ENCODE peak calls at places on chromosome 22, in four cellular contexts. One of them, this sample, is unnamed. For H3K4me1 and H3K27me3, the result is how much of the 10 kb centered on the place peaks cover.

GRCh38 chr22:28980326-28980725 is 81.3 kb downstream of the C22orf31 start:
- DNase-seq in CD8-positive, alpha-beta memory T cell: no peak
- DNase-seq in psoas muscle: no peak
- DNase-seq in aorta: no peak
- DNase-seq in this sample: no peak

GRCh38 chr22:18152519-18152918 is 2.5 kb downstream of the USP18 start:
- DNase-seq in aorta: peak
- DNase-seq in CD8-positive, alpha-beta memory T cell: peak
- DNase-seq in psoas muscle: no peak
- DNase-seq in this sample: no peak

GRCh38 chr22:25729016-25729415 is 13.0 kb upstream of the MYO18B start:
- DNase-seq in CD8-positive, alpha-beta memory T cell: no peak
- DNase-seq in aorta: no peak
- DNase-seq in psoas muscle: no peak
- DNase-seq in this sample: no peak

GRCh38 chr22:17436382-17436951 is 67.2 kb downstream of the CECR2 start:
- DNase-seq in psoas muscle: no peak
- DNase-seq in CD8-positive, alpha-beta memory T cell: no peak
- DNase-seq in aorta: no peak
- DNase-seq in this sample: no peak

GRCh38 chr22:46057762-46058420 is 80.9 kb upstream of the WNT7B start:
- DNase-seq in aorta: no peak
- DNase-seq in psoas muscle: peak
- DNase-seq in CD8-positive, alpha-beta memory T cell: peak
- DNase-seq in this sample: peak

GRCh38 chr22:36244522-36245391 is 5.4 kb upstream of the APOL2 start:
- DNase-seq in aorta: no peak
- DNase-seq in CD8-positive, alpha-beta memory T cell: no peak
- DNase-seq in psoas muscle: peak
- DNase-seq in this sample: peak

GRCh38 chr22:44221710-44222475 is 41.2 kb downstream of the PARVG start:
- DNase-seq in CD8-positive, alpha-beta memory T cell: no peak
- DNase-seq in aorta: peak
- DNase-seq in psoas muscle: no peak
- DNase-seq in this sample: no peak

GRCh38 chr22:29105468-29105867 is 32.6 kb downstream of the KREMEN1 start:
- DNase-seq in CD8-positive, alpha-beta memory T cell: no peak
- DNase-seq in aorta: no peak
- DNase-seq in psoas muscle: no peak
- DNase-seq in this sample: no peak

GRCh38 chr22:32661296-32661695 is 140.2 kb upstream of the TIMP3 start:
- DNase-seq in CD8-positive, alpha-beta memory T cell: no peak
- DNase-seq in aorta: peak
- DNase-seq in psoas muscle: peak
- DNase-seq in this sample: peak

GRCh38 chr22:32720924-32721323 is 80.6 kb upstream of the TIMP3 start:
- DNase-seq in CD8-positive, alpha-beta memory T cell: no peak
- DNase-seq in psoas muscle: no peak
- DNase-seq in aorta: no peak
- DNase-seq in this sample: no peak

GRCh38 chr22:48528221-48528915 is 1299.3 kb downstream of the BRD1 start:
- DNase-seq in aorta: no peak
- DNase-seq in CD8-positive, alpha-beta memory T cell: no peak
- DNase-seq in psoas muscle: no peak
- DNase-seq in this sample: no peak

GRCh38 chr22:49444781-49445180 is 382.9 kb downstream of the BRD1 start:
- DNase-seq in aorta: peak
- DNase-seq in psoas muscle: no peak
- DNase-seq in CD8-positive, alpha-beta memory T cell: no peak
- DNase-seq in this sample: no peak

GRCh38 chr22:29268511-29269229 is 602 bp downstream of the EWSR1 start:
- DNase-seq in CD8-positive, alpha-beta memory T cell: peak
- DNase-seq in aorta: peak
- DNase-seq in psoas muscle: peak
- DNase-seq in this sample: peak

GRCh38 chr22:46574438-46574992 is 37.1 kb upstream of the CELSR1 start:
- DNase-seq in CD8-positive, alpha-beta memory T cell: no peak
- DNase-seq in psoas muscle: peak
- DNase-seq in aorta: peak
- DNase-seq in this sample: peak

GRCh38 chr22:44460287-44461082 is 37.5 kb downstream of the RTL6 start:
- DNase-seq in aorta: no peak
- DNase-seq in psoas muscle: no peak
- DNase-seq in CD8-positive, alpha-beta memory T cell: no peak
- DNase-seq in this sample: no peak

GRCh38 chr22:36027579-36027959 is 1.1 kb downstream of the RBFOX2 start:
- DNase-seq in CD8-positive, alpha-beta memory T cell: no peak
- DNase-seq in psoas muscle: no peak
- DNase-seq in aorta: no peak
- DNase-seq in this sample: peak

GRCh38 chr22:28883917-28884753 is 763 bp downstream of the ZNRF3 start:
- DNase-seq in aorta: peak
- DNase-seq in CD8-positive, alpha-beta memory T cell: peak
- DNase-seq in psoas muscle: peak
- DNase-seq in this sample: peak

GRCh38 chr22:40685406-40685805 is 6.1 kb downstream of the MCHR1 start:
- DNase-seq in CD8-positive, alpha-beta memory T cell: peak
- DNase-seq in psoas muscle: no peak
- DNase-seq in aorta: no peak
- DNase-seq in this sample: no peak

GRCh38 chr22:40036591-40037225 is 42.0 kb downstream of the FAM83F start:
- DNase-seq in aorta: peak
- DNase-seq in CD8-positive, alpha-beta memory T cell: peak
- DNase-seq in psoas muscle: peak
- DNase-seq in this sample: peak

GRCh38 chr22:39535831-39536449 is 3.4 kb upstream of the RPS19BP1 start:
- DNase-seq in CD8-positive, alpha-beta memory T cell: no peak
- DNase-seq in aorta: no peak
- DNase-seq in psoas muscle: peak
- DNase-seq in this sample: no peak

GRCh38 chr22:40121463-40121862 is 56.3 kb upstream of the TNRC6B start:
- DNase-seq in aorta: no peak
- DNase-seq in psoas muscle: no peak
- DNase-seq in CD8-positive, alpha-beta memory T cell: no peak
- DNase-seq in this sample: no peak

GRCh38 chr22:29225422-29226090 is 19.9 kb downstream of the EMID1 start:
- DNase-seq in aorta: peak
- DNase-seq in CD8-positive, alpha-beta memory T cell: no peak
- DNase-seq in psoas muscle: peak
- DNase-seq in this sample: peak

GRCh38 chr22:38162881-38163843 is 18.5 kb downstream of the PLA2G6 start:
- DNase-seq in aorta: no peak
- DNase-seq in psoas muscle: no peak
- DNase-seq in CD8-positive, alpha-beta memory T cell: no peak
- DNase-seq in this sample: no peak

GRCh38 chr22:23504522-23504921 is 75.6 kb downstream of the IGLL1 start:
- DNase-seq in CD8-positive, alpha-beta memory T cell: no peak
- DNase-seq in aorta: peak
- DNase-seq in psoas muscle: peak
- DNase-seq in this sample: no peak

GRCh38 chr22:38184788-38185187 is 3.2 kb upstream of the PLA2G6 start:
- DNase-seq in CD8-positive, alpha-beta memory T cell: no peak
- DNase-seq in psoas muscle: peak
- DNase-seq in aorta: no peak
- DNase-seq in this sample: no peak

GRCh38 chr22:34410111-34410510 is 489.8 kb upstream of the LARGE1 start:
- DNase-seq in psoas muscle: no peak
- DNase-seq in CD8-positive, alpha-beta memory T cell: no peak
- DNase-seq in aorta: no peak
- DNase-seq in this sample: no peak

GRCh38 chr22:17773606-17774205 is 563 bp downstream of the BID start:
- DNase-seq in psoas muscle: peak
- DNase-seq in aorta: no peak
- DNase-seq in CD8-positive, alpha-beta memory T cell: peak
- DNase-seq in this sample: peak

GRCh38 chr22:45930324-45930723 is 46.6 kb downstream of the WNT7B start:
- DNase-seq in aorta: no peak
- DNase-seq in CD8-positive, alpha-beta memory T cell: no peak
- DNase-seq in psoas muscle: no peak
- DNase-seq in this sample: no peak

GRCh38 chr22:36368359-36368983 is 19.3 kb downstream of the MYH9 start:
- DNase-seq in aorta: no peak
- DNase-seq in psoas muscle: no peak
- DNase-seq in CD8-positive, alpha-beta memory T cell: peak
- DNase-seq in this sample: no peak

GRCh38 chr22:45996241-45997076 is 19.5 kb upstream of the WNT7B start:
- DNase-seq in psoas muscle: peak
- DNase-seq in CD8-positive, alpha-beta memory T cell: no peak
- DNase-seq in aorta: peak
- DNase-seq in this sample: peak

GRCh38 chr22:24270556-24271405 is at the start of gene SPECC1L:
- DNase-seq in psoas muscle: peak
- DNase-seq in CD8-positive, alpha-beta memory T cell: peak
- DNase-seq in aorta: peak
- DNase-seq in this sample: peak

GRCh38 chr22:33569547-33569946 is 350.7 kb downstream of the LARGE1 start:
- DNase-seq in CD8-positive, alpha-beta memory T cell: no peak
- DNase-seq in psoas muscle: no peak
- DNase-seq in aorta: no peak
- DNase-seq in this sample: no peak

GRCh38 chr22:39381930-39382329 is 17.6 kb upstream of the TAB1 start:
- DNase-seq in psoas muscle: no peak
- DNase-seq in CD8-positive, alpha-beta memory T cell: no peak
- DNase-seq in aorta: no peak
- DNase-seq in this sample: no peak

GRCh38 chr22:43901976-43902643 is 10.3 kb upstream of the PNPLA5 start:
- DNase-seq in CD8-positive, alpha-beta memory T cell: no peak
- DNase-seq in aorta: no peak
- DNase-seq in psoas muscle: no peak
- DNase-seq in this sample: no peak

GRCh38 chr22:33706100-33706499 is 214.2 kb downstream of the LARGE1 start:
- DNase-seq in CD8-positive, alpha-beta memory T cell: no peak
- DNase-seq in aorta: no peak
- DNase-seq in psoas muscle: no peak
- DNase-seq in this sample: no peak

GRCh38 chr22:47293368-47294221 is 531.1 kb downstream of the TBC1D22A start:
- DNase-seq in CD8-positive, alpha-beta memory T cell: no peak
- DNase-seq in psoas muscle: no peak
- DNase-seq in aorta: no peak
- DNase-seq in this sample: no peak

GRCh38 chr22:44648821-44649566 is 53.0 kb upstream of the PRR5 start:
- DNase-seq in CD8-positive, alpha-beta memory T cell: no peak
- DNase-seq in psoas muscle: peak
- DNase-seq in aorta: no peak
- DNase-seq in this sample: peak

GRCh38 chr22:46829140-46829891 is 66.9 kb downstream of the TBC1D22A start:
- DNase-seq in CD8-positive, alpha-beta memory T cell: no peak
- DNase-seq in aorta: peak
- DNase-seq in psoas muscle: no peak
- DNase-seq in this sample: no peak

GRCh38 chr22:35425971-35426800 is 26.2 kb downstream of the MCM5 start:
- DNase-seq in psoas muscle: no peak
- DNase-seq in aorta: no peak
- DNase-seq in CD8-positive, alpha-beta memory T cell: no peak
- DNase-seq in this sample: peak

GRCh38 chr22:43789452-43789851 is 22.7 kb downstream of the EFCAB6 start:
- DNase-seq in aorta: no peak
- DNase-seq in psoas muscle: no peak
- DNase-seq in CD8-positive, alpha-beta memory T cell: no peak
- DNase-seq in this sample: peak

GRCh38 chr22:20531404-20532181 is 24.2 kb downstream of the MED15 start:
- DNase-seq in aorta: peak
- DNase-seq in CD8-positive, alpha-beta memory T cell: no peak
- DNase-seq in psoas muscle: peak
- DNase-seq in this sample: peak
- H3K4me1 ChIP-seq in aorta: under half
- H3K4me1 ChIP-seq in CD8-positive, alpha-beta memory T cell: half or more
- H3K4me1 ChIP-seq in psoas muscle: half or more
- H3K4me1 ChIP-seq in this sample: under half

DNA sequence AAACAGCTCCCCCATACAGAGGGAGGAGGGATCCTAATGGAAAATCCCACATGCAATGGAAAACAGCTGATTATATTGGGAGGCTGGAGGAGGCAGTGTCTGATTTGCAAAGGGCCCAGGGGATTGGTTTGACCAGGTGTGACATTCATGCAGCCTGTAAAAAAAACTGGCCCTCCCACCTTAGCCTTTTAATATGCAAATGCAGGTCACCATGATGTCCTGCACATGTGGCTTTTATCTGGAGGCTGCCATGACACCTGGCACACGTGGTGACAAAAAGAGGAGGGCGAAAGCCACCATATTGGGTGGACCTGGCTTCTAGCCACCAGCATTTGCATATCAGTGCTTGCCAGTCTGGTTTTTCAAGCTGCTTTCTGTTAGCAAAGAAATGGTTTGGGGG is 48.5 kb downstream of the ZNF280B start:
- DNase-seq in CD8-positive, alpha-beta memory T cell: no peak
- DNase-seq in aorta: no peak
- DNase-seq in psoas muscle: no peak
- DNase-seq in this sample: no peak
- H3K4me3 ChIP-seq in CD8-positive, alpha-beta memory T cell: no peak
- H3K4me3 ChIP-seq in aorta: no peak
- H3K4me3 ChIP-seq in psoas muscle: no peak
- H3K4me3 ChIP-seq in this sample: no peak

DNA sequence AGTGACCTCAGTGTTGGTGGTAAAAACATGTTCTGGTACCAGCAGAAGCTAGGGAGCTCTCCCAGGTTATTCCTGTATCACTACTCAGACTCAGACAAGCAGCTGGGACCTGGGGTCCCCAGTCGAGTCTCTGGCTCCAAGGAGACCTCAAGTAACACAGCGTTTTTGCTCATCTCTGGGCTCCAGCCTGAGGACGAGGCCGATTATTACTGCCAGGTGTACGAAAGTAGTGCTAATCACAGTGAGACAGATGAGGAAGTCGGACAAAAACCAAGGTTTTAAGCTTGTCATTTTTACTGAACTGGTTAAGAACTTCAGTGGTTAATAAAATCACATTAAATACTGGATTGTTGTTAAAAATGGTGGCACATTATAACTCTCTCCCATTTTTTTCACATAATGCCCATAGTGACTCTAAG is 42.7 kb upstream of the VPREB1 start:
- DNase-seq in aorta: no peak
- DNase-seq in psoas muscle: no peak
- DNase-seq in CD8-positive, alpha-beta memory T cell: no peak
- DNase-seq in this sample: no peak
- H3K27me3 ChIP-seq in aorta: under half
- H3K27me3 ChIP-seq in psoas muscle: under half
- H3K27me3 ChIP-seq in CD8-positive, alpha-beta memory T cell: under half
- H3K27me3 ChIP-seq in this sample: under half

GRCh38 chr22:50526849-50527801 is 1.7 kb upstream of the SCO2 start:
- DNase-seq in CD8-positive, alpha-beta memory T cell: no peak
- DNase-seq in aorta: no peak
- DNase-seq in psoas muscle: peak
- DNase-seq in this sample: peak
- H3K4me1 ChIP-seq in CD8-positive, alpha-beta memory T cell: under half
- H3K4me1 ChIP-seq in aorta: under half
- H3K4me1 ChIP-seq in psoas muscle: under half
- H3K4me1 ChIP-seq in this sample: under half

GRCh38 chr22:31211504-31211861 is 615 bp upstream of the LIMK2 start:
- DNase-seq in psoas muscle: no peak
- DNase-seq in CD8-positive, alpha-beta memory T cell: no peak
- DNase-seq in aorta: no peak
- DNase-seq in this sample: no peak
- H3K4me3 ChIP-seq in psoas muscle: peak
- H3K4me3 ChIP-seq in CD8-positive, alpha-beta memory T cell: peak
- H3K4me3 ChIP-seq in aorta: no peak
- H3K4me3 ChIP-seq in this sample: peak